ENCODE peak calls at places on chromosomes 1 and 21, in four cellular contexts. Z is Daoy; D is heart left ventricle; P is stimulated activated CD4-positive, alpha-beta T cell treated with anti-CD3 and anti-CD28 coated beads, Interleukin-2, amount 100 ng/mL, for 48 hours. F is an unnamed sample.

GRCh38 chr1:95229042-95229441 is 5.0 kb upstream of the RWDD3 start:
- DNase-seq in D (no peak), Z (no peak), P (no peak), F (no peak)

GRCh38 chr1:37478890-37479254 is 4.5 kb downstream of the ZC3H12A start:
- DNase-seq in Z (peak; percentile 72), D (no peak), P (no peak), F (no peak)

GRCh38 chr1:65497276-65497830 is 76.9 kb downstream of the LEPR start:
- DNase-seq in P (no peak), Z (no peak), D (no peak), F (no peak)

GRCh38 chr1:234978397-234979291 is 150.0 kb downstream of the TOMM20 start:
- DNase-seq in P (no peak), Z (peak; percentile 89), D (no peak), F (no peak)

GRCh38 chr21:34916446-34916845 is 132.7 kb downstream of the RUNX1 start:
- DNase-seq in D (no peak), Z (no peak), P (no peak), F (no peak)

GRCh38 chr1:27872802-27873665 is 690 bp downstream of the THEMIS2 start:
- DNase-seq in P (peak; percentile 27), D (no peak), Z (peak; percentile 61), F (no peak)

GRCh38 chr1:230077011-230077410 is 10.0 kb downstream of the GALNT2 start:
- DNase-seq in Z (no peak), D (no peak), P (no peak), F (peak; percentile 22)

GRCh38 chr1:9651565-9652378 is at the start of gene PIK3CD:
- DNase-seq in D (peak; percentile 72), Z (peak; percentile 47), P (peak; percentile 37), F (peak; percentile 65)

GRCh38 chr1:110239491-110240430 is 29.6 kb downstream of the KCNC4 start:
- DNase-seq in Z (no peak), D (no peak), P (no peak), F (no peak)

GRCh38 chr1:236516929-236517704 is 6.7 kb upstream of the LGALS8 start:
- DNase-seq in P (no peak), Z (peak; percentile 51), D (no peak), F (no peak)

GRCh38 chr1:172801923-172802322 is 143.0 kb downstream of the FASLG start:
- DNase-seq in P (no peak), D (no peak), Z (no peak), F (no peak)

GRCh38 chr1:64545118-64545916 is 75.4 kb downstream of the CACHD1 start:
- DNase-seq in D (no peak), P (no peak), Z (no peak), F (no peak)

GRCh38 chr21:33267250-33267649 is 1.1 kb downstream of the IL10RB start:
- DNase-seq in D (no peak), P (no peak), Z (no peak), F (no peak)

GRCh38 chr1:201537966-201538617 is 835 bp upstream of the NAV1 start:
- DNase-seq in Z (peak; percentile 74), P (no peak), D (no peak), F (peak; percentile 81)

GRCh38 chr1:7042322-7043231 is 257.3 kb downstream of the CAMTA1 start:
- DNase-seq in D (no peak), Z (peak; percentile 36), P (no peak), F (no peak)

GRCh38 chr21:39863111-39863510 is 4.1 kb upstream of the PCP4 start:
- DNase-seq in Z (peak; percentile 83), P (no peak), D (no peak), F (no peak)

GRCh38 chr1:53636621-53637171 is 102.3 kb downstream of the GLIS1 start:
- DNase-seq in D (no peak), Z (no peak), P (no peak), F (peak; percentile 47)

GRCh38 chr1:61606448-61607312 is 118.3 kb downstream of the TM2D1 start:
- DNase-seq in D (peak; percentile 68), Z (peak; percentile 17), P (no peak), F (no peak)

GRCh38 chr1:232335261-232335660 is 294.7 kb downstream of the SIPA1L2 start:
- DNase-seq in D (no peak), P (no peak), Z (no peak), F (no peak)

GRCh38 chr1:13965770-13966398 is 265.9 kb downstream of the PRDM2 start:
- DNase-seq in P (no peak), D (no peak), Z (peak; percentile 78), F (peak; percentile 79)

GRCh38 chr1:193919827-193920226 is 733.4 kb upstream of the B3GALT2 start:
- DNase-seq in Z (no peak), P (no peak), D (no peak), F (no peak)

GRCh38 chr21:23488245-23488644 is 2119.0 kb downstream of the MRPL39 start:
- DNase-seq in Z (no peak), P (no peak), D (no peak), F (no peak)

GRCh38 chr1:38889589-38889988 is 8.2 kb upstream of the GJA9 start:
- DNase-seq in Z (no peak), P (no peak), D (no peak), F (no peak)

GRCh38 chr1:174131032-174131638 is 28.2 kb upstream of the RABGAP1L start:
- DNase-seq in D (no peak), Z (no peak), P (no peak), F (peak; percentile 65)

GRCh38 chr1:201455098-201455497 is 13.9 kb downstream of the PHLDA3 start:
- DNase-seq in Z (no peak), P (no peak), D (no peak), F (no peak)

GRCh38 chr1:154937051-154937987 is 800 bp upstream of the PMVK start:
- DNase-seq in Z (peak; percentile 94), P (peak; percentile 79), D (peak; percentile 95), F (peak; percentile 89)

GRCh38 chr1:156497743-156498446 is 2.7 kb downstream of the MEF2D start:
- DNase-seq in D (peak; percentile 64), Z (no peak), P (no peak), F (no peak)

GRCh38 chr1:167905182-167905581 is 8.8 kb downstream of the ADCY10 start:
- DNase-seq in P (no peak), Z (no peak), D (no peak), F (no peak)

GRCh38 chr1:30303387-30303786 is 420.0 kb downstream of the MATN1 start:
- DNase-seq in D (no peak), Z (no peak), P (no peak), F (no peak)

GRCh38 chr1:62325076-62325475 is 5.8 kb upstream of the KANK4 start:
- DNase-seq in D (no peak), P (no peak), Z (peak; percentile 55), F (peak; percentile 97)

GRCh38 chr1:66999640-67000400 is 54.1 kb downstream of the SLC35D1 start:
- DNase-seq in D (no peak), Z (no peak), P (no peak), F (no peak)

GRCh38 chr1:91589438-91589837 is 88.8 kb downstream of the CDC7 start:
- DNase-seq in P (no peak), Z (no peak), D (no peak), F (no peak)

GRCh38 chr1:113812661-113813135 is 422 bp upstream of the RSBN1 start:
- DNase-seq in D (no peak), Z (peak; percentile 23), P (no peak), F (no peak)

GRCh38 chr1:8419172-8419571 is 101.3 kb downstream of the SLC45A1 start:
- DNase-seq in D (no peak), P (no peak), Z (no peak), F (no peak)